ENCODE peak calls at places on chromosomes 16 and 17, in four cellular contexts. D is WTC11, O is BJ, T is mesothelial cell of epicardium. U is an unnamed sample.

GRCh38 chr17:73309727-73310555 is 1.9 kb downstream of the CDC42EP4 start:
- DNase-seq in D (no peak), O (no peak), T (no peak), U (peak)

GRCh38 chr16:84854759-84855158 is 35.0 kb downstream of the CRISPLD2 start:
- DNase-seq in D (no peak), O (no peak), T (no peak), U (no peak)

GRCh38 chr17:76791053-76791980 is 53.4 kb downstream of the MFSD11 start:
- DNase-seq in D (no peak), O (peak), T (no peak), U (no peak)

GRCh38 chr16:57194512-57194911 is 8.4 kb downstream of the RSPRY1 start:
- DNase-seq in D (no peak), O (peak), T (no peak), U (no peak)

GRCh38 chr16:56675685-56676210 is 6.1 kb downstream of the MT1H start:
- DNase-seq in D (peak), O (no peak), T (no peak), U (no peak)

GRCh38 chr16:89687092-89687940 is 827 bp downstream of the CDK10 start:
- DNase-seq in D (no peak), O (peak), T (no peak), U (no peak)

GRCh38 chr16:88722784-88723506 is 16.6 kb downstream of the CTU2 start:
- DNase-seq in D (peak), O (no peak), T (no peak), U (no peak)

GRCh38 chr16:89505204-89506112 is 2.7 kb upstream of the SPG7 start:
- DNase-seq in D (no peak), O (no peak), T (no peak), U (no peak)

GRCh38 chr16:86307518-86307903 is 202.8 kb upstream of the FOXF1 start:
- DNase-seq in D (no peak), O (no peak), T (no peak), U (no peak)

GRCh38 chr17:76353004-76353598 is 615 bp downstream of the PRPSAP1 start:
- DNase-seq in D (no peak), O (no peak), T (no peak), U (no peak)

GRCh38 chr17:54085934-54086333 is 263.2 kb downstream of the KIF2B start:
- DNase-seq in D (peak), O (no peak), T (no peak), U (no peak)

DNA sequence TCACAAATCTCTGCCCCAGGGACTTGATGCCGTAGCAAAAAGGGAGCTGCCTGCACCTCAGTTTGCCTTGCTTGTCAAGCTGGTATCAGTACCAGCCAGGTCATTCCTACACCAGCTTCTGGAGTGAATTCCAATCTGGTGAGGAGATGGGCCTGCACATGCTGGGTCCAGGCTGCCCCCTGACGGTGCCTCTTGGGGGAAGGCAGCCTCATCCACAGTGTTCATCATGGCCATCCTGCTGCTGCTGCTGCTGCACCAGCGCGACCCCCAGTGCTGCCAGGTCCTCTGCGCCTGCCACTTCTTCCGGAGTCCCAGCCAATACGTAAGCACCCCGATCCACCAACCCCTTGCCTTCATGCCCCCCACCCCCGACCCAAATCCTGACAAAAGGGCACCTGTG is 8.3 kb downstream of the MRPL27 start:
- DNase-seq in D (no peak), O (no peak), T (no peak), U (no peak)
- TF ChIP-seq CTCF in D (no peak), O (peak), T (no peak), U (no peak)

DNA sequence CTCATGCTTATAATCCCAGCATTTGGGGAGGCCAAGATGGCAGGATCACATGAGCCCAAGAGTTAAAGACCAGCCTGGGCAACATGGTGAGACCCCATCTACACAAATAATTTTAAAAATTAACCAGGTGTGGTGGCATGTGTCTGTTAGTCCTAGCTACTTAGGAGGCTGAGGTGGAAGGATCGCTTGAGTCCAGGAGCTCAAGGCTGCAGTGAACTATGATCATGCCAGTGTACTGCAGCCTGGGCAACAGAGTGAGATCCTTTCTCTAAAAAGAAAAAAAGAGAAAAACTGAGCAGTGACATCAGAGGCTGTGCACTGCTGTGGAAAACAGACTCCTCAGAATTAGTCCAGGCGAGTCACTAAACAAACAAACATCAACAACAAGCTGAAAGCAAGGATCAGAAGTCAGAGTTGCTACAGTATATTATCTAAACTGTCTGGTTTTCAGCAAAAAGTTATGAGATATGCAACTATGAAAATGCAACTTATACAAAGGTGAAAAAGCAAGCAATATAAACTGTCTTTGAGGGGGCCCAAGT is 39.3 kb downstream of the CBFB start:
- DNase-seq in D (no peak), O (no peak), T (no peak), U (no peak)
- TF ChIP-seq CTCF in D (no peak), O (no peak), T (no peak), U (no peak)

GRCh38 chr17:8105957-8106398 is 12.3 kb downstream of the ALOXE3 start:
- DNase-seq in D (no peak), O (no peak), T (no peak), U (no peak)

GRCh38 chr17:8108972-8109668 is 9.2 kb downstream of the ALOXE3 start:
- DNase-seq in D (peak), O (no peak), T (no peak), U (no peak)

GRCh38 chr17:8109669-8110455 is 8.5 kb downstream of the ALOXE3 start:
- DNase-seq in D (peak), O (no peak), T (peak), U (peak)

GRCh38 chr17:8110907-8111306 is 7.4 kb downstream of the ALOXE3 start:
- DNase-seq in D (no peak), O (no peak), T (no peak), U (no peak)

GRCh38 chr17:8110456-8110804 is 7.9 kb downstream of the ALOXE3 start:
- DNase-seq in D (no peak), O (no peak), T (no peak), U (no peak)
- TF ChIP-seq CTCF in D (no peak), O (no peak), T (no peak), U (peak)

DNA sequence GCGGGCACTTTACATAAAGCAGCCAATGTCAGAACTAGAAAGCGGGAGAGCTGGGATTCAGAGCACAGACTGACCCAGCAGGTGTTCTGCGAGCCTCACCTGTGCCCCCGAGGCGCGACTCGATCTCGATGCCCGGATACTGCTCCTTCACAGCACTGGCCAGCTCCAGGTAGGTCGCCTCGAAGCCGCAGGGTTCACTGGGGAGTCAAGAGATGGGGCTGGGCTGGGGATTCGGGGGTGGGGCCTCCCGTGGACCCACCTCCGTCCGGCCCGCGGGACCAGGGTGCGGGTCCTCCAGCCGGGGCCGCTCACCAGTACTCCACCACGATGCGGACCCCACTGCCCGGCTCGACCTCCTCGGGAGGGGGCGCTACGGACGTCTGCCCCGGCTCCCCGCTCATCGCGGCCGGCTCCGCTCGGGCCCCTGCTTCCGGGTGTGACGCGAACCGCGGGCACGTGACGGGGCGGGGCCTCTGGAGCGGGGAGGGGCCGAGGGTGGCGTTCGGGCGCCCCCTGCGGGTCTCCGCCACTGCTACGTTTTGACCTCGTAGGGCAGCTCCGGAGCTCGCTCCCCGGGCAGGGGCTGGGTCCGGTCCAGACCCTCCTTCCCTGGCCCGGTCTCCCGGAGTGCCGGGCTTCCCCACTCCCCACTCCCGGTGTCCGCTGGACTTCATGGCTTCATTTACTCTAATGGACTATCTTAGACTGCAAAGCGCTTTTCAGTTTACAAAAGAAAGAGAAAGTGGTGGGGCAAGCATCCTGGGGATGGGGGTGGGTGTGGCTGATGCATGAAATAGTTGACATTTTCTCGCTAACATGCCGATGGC is at the start of gene MIEN1:
- DNase-seq in D (peak), O (no peak), T (peak), U (peak)
- TF ChIP-seq CTCF in D (peak), O (peak), T (peak), U (peak)

GRCh38 chr17:75033346-75034235 is 13.2 kb downstream of the ATP5PD start:
- DNase-seq in D (peak), O (no peak), T (peak), U (peak)

GRCh38 chr17:75032896-75033294 is 13.9 kb downstream of the ATP5PD start:
- DNase-seq in D (no peak), O (no peak), T (no peak), U (no peak)

GRCh38 chr17:75031972-75032895 is 14.5 kb downstream of the ATP5PD start:
- DNase-seq in D (peak), O (no peak), T (no peak), U (no peak)

GRCh38 chr17:75036643-75037268 is 10.0 kb downstream of the ATP5PD start:
- DNase-seq in D (peak), O (no peak), T (no peak), U (no peak)

GRCh38 chr17:75034236-75034908 is 12.4 kb downstream of the ATP5PD start:
- DNase-seq in D (peak), O (no peak), T (peak), U (peak)
- TF ChIP-seq CTCF in D (no peak), O (peak), T (no peak), U (peak)

GRCh38 chr16:61948414-61948813 is 87.8 kb downstream of the CDH8 start:
- DNase-seq in D (no peak), O (no peak), T (no peak), U (no peak)

GRCh38 chr16:61946019-61946418 is 90.2 kb downstream of the CDH8 start:
- DNase-seq in D (no peak), O (no peak), T (no peak), U (no peak)
- TF ChIP-seq CTCF in D (peak), O (no peak), T (peak), U (no peak)

DNA sequence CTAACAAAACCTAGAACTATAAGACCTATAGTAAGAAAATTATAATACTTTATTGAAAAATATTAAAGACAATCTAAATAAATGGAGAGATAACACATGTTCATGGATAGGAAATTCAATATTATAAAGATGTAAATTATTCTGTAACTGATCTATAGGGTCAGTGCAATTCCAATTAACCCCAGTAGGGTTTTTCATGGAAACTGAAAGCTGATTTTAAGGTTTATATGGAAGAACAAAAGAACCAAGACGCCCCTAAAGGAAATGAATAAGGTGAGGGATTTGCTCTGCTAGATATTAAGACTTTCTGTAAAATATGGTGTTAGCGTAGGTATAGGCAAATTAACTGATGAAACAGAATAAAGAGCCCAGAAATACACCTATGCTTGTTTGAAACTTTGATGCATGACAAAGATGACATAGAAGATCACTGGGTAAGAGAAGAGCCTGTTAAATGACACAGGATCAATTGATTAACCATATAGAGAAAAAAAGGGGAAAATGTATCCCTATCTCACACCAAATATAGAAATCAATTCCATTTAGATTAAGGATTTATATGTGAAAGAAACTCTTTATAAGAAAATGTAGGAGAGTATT is 3.0 kb downstream of the ICAM2 start:
- DNase-seq in D (no peak), O (no peak), T (no peak), U (no peak)
- TF ChIP-seq CTCF in D (peak), O (no peak), T (peak), U (peak)

U was measured in neural crest cell.